ENCODE peak calls at places on chromosome 16, in seven cellular contexts. O, S, T, B, H, I and Q are unnamed samples.

GRCh38 chr16:84718-85452 is 6.9 kb downstream of the MPG start:
- DNase-seq in O (no peak), S (no peak), T (peak), B (no peak), H (no peak), I (no peak), Q (no peak)

GRCh38 chr16:66925322-66925840 is at the start of gene RRAD:
- DNase-seq in O (peak), S (no peak), T (no peak), B (no peak), H (no peak), I (peak), Q (peak)

GRCh38 chr16:67967956-67968439 is 439 bp downstream of the SLC12A4 start:
- DNase-seq in O (peak), S (no peak), T (no peak), B (peak), H (no peak), I (peak), Q (peak)

GRCh38 chr16:83015871-83016270 is 389.1 kb downstream of the CDH13 start:
- DNase-seq in O (no peak), S (no peak), T (no peak), B (no peak), H (no peak), I (no peak), Q (no peak)

GRCh38 chr16:13479549-13479948 is 440.4 kb upstream of the ERCC4 start:
- DNase-seq in O (no peak), S (no peak), T (no peak), B (no peak), H (no peak), I (no peak), Q (no peak)

GRCh38 chr16:49278567-49278827 is 3.1 kb downstream of the CBLN1 start:
- DNase-seq in O (no peak), S (no peak), T (no peak), B (no peak), H (no peak), I (no peak), Q (no peak)

GRCh38 chr16:86899156-86899555 is 320.8 kb downstream of the FOXL1 start:
- DNase-seq in O (no peak), S (no peak), T (no peak), B (no peak), H (no peak), I (no peak), Q (no peak)

GRCh38 chr16:53434436-53435065 is at the start of gene RBL2:
- DNase-seq in O (peak), S (peak), T (no peak), B (peak), H (peak), I (peak), Q (peak)

GRCh38 chr16:1979271-1980025 is 1.8 kb downstream of the NOXO1 start:
- DNase-seq in O (peak), S (no peak), T (no peak), B (no peak), H (no peak), I (peak), Q (peak)

GRCh38 chr16:24915576-24915975 is 69.8 kb downstream of the SLC5A11 start:
- DNase-seq in O (no peak), S (no peak), T (no peak), B (no peak), H (no peak), I (no peak), Q (no peak)
- TF ChIP-seq MAX in O (no peak), S (no peak), T (no peak), B (no peak), H (no peak), I (no peak), Q (no peak)

GRCh38 chr16:46907061-46907774 is 23.1 kb downstream of the GPT2 start:
- DNase-seq in O (no peak), S (no peak), T (no peak), B (no peak), H (no peak), I (no peak), Q (no peak)

GRCh38 chr16:46906360-46907060 is 22.3 kb downstream of the GPT2 start:
- DNase-seq in O (no peak), S (no peak), T (no peak), B (no peak), H (no peak), I (no peak), Q (no peak)

GRCh38 chr16:46911650-46912049 is 27.5 kb downstream of the GPT2 start:
- DNase-seq in O (no peak), S (no peak), T (no peak), B (no peak), H (no peak), I (no peak), Q (no peak)

GRCh38 chr16:46911038-46911437 is 26.9 kb downstream of the GPT2 start:
- DNase-seq in O (no peak), S (no peak), T (peak), B (no peak), H (no peak), I (no peak), Q (no peak)

GRCh38 chr16:46908540-46909372 is 24.6 kb downstream of the GPT2 start:
- DNase-seq in O (peak), S (peak), T (no peak), B (peak), H (peak), I (peak), Q (peak)
- TF ChIP-seq USF2 in O (no peak), S (no peak), T (no peak), B (no peak), H (no peak), I (no peak), Q (no peak)

GRCh38 chr16:56399047-56399446 is 26.3 kb downstream of the AMFR start:
- DNase-seq in O (no peak), S (no peak), T (no peak), B (no peak), H (no peak), I (no peak), Q (no peak)
- TF ChIP-seq MAX in O (no peak), S (no peak), T (no peak), B (no peak), H (no peak), I (no peak), Q (no peak)

GRCh38 chr16:74984194-74984669 is 691 bp downstream of the WDR59 start:
- DNase-seq in O (no peak), S (peak), T (no peak), B (no peak), H (peak), I (no peak), Q (no peak)
- TF ChIP-seq USF2 in O (no peak), S (no peak), T (no peak), B (no peak), H (no peak), I (no peak), Q (no peak)

GRCh38 chr16:85303354-85303883 is 191.1 kb upstream of the CIBAR2 start:
- DNase-seq in O (peak), S (peak), T (no peak), B (peak), H (peak), I (peak), Q (peak)

GRCh38 chr16:85302018-85302847 is 190.0 kb upstream of the CIBAR2 start:
- DNase-seq in O (peak), S (no peak), T (no peak), B (no peak), H (no peak), I (no peak), Q (no peak)

GRCh38 chr16:85302848-85303353 is 190.6 kb upstream of the CIBAR2 start:
- DNase-seq in O (no peak), S (no peak), T (no peak), B (no peak), H (no peak), I (no peak), Q (no peak)

GRCh38 chr16:85306071-85306792 is 194.0 kb upstream of the CIBAR2 start:
- DNase-seq in O (peak), S (peak), T (peak), B (no peak), H (peak), I (no peak), Q (no peak)

DNA sequence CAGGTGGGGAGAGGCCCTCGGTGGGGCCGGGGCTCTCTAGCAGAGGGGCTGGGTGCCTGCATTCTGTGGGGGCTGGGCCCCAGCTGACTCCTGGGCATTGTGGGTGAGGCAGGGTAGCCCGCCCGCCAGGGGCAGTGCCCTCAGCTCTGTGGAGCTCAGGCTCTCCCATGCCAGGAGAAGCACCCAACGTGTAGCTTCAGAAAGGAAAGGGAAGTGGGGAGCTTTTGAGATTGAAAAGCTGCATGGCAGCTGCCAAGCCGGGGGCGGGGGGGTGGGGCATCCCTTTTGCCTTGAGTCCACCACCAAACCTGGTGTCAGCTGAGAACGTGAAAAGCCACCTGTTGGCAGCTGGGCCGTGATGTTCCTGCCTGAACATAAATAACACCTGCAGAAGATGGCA is 192.1 kb upstream of the CIBAR2 start:
- DNase-seq in O (no peak), S (no peak), T (no peak), B (no peak), H (no peak), I (no peak), Q (no peak)
- TF ChIP-seq MAX in O (no peak), S (no peak), T (no peak), B (no peak), H (no peak), I (no peak), Q (no peak)

GRCh38 chr16:22948058-22948602 is 134.2 kb downstream of the HS3ST2 start:
- DNase-seq in O (no peak), S (no peak), T (no peak), B (no peak), H (no peak), I (peak), Q (peak)
- TF ChIP-seq USF2 in O (no peak), S (no peak), T (no peak), B (no peak), H (no peak), I (no peak), Q (no peak)

GRCh38 chr16:89131783-89132182 is 38.1 kb downstream of the ACSF3 start:
- DNase-seq in O (no peak), S (no peak), T (no peak), B (no peak), H (no peak), I (no peak), Q (no peak)
- TF ChIP-seq MAX in O (no peak), S (no peak), T (no peak), B (no peak), H (no peak), I (no peak), Q (no peak)

GRCh38 chr16:57384248-57385070 is 12.2 kb downstream of the CX3CL1 start:
- DNase-seq in O (no peak), S (no peak), T (no peak), B (no peak), H (no peak), I (no peak), Q (no peak)
- TF ChIP-seq USF2 in O (no peak), S (no peak), T (no peak), B (no peak), H (no peak), I (no peak), Q (no peak)

DNA sequence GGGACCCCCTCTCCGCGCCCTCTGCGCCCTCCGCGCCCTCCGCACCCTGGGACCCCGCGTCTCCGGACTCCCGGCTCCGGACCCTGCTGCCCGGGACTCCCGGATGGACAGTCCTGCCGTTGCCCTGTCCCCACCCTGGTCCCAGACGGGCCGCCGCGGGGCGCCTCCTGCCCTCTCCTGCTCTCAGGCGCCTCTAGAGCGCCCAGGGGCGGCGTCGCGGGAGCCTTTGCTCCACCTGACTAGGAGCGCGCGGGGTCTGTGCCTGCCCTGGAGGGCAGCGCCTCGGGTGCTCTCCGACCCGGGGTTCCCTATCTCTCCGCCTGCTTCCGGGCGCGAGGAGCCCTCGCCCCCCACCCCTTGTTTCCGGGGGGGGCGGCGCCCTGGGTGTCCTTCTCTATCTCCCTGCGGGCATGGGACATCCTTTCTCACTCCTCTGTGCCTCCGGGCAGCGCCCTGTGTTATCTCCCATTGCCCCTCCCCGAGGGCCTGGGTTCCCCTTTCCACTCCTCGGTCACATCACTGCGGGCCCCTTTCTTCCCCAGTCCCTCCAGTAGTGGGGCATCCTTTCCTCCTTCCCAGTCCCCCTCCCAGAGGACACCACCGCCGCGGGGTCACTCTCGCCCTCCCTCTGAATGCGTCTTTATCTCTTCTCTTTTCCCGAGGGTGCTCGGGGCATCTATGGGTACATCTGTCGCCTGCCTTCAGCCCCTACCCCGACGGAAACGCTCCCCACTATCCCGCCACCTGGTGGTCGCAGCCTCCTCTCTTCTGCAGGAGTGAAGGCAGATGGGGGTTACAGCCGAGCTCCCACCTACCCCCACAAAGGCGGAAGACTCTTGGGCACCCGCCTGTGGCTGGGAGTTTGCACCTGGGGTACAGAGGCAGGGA is 865 bp downstream of the PRKCB start:
- DNase-seq in O (peak), S (no peak), T (no peak), B (peak), H (no peak), I (peak), Q (peak)
- TF ChIP-seq MAX in O (no peak), S (no peak), T (no peak), B (no peak), H (no peak), I (no peak), Q (no peak)

GRCh38 chr16:58755989-58756649 is 22.0 kb upstream of the GOT2 start:
- DNase-seq in O (peak), S (peak), T (no peak), B (peak), H (peak), I (peak), Q (peak)
- TF ChIP-seq USF2 in O (no peak), S (no peak), T (no peak), B (no peak), H (no peak), I (no peak), Q (no peak)